ENCODE peak calls at places on chromosomes 7 and 10, in six cellular contexts. One of them, this sample, is unnamed.

GRCh38 chr10:100637785-100638184 is 102.0 kb downstream of the HIF1AN start:
- DNase-seq in H1: peak; percentile 87
- DNase-seq in HCT116: peak; percentile 56
- DNase-seq in K562: peak; percentile 58
- DNase-seq in HepG2: peak; percentile 35
- DNase-seq in GM12878: no peak
- DNase-seq in this sample: peak; percentile 55

GRCh38 chr10:97718659-97719142 is 5.2 kb downstream of the MARVELD1 start:
- DNase-seq in HepG2: peak; percentile 61
- DNase-seq in GM12878: no peak
- DNase-seq in HCT116: peak; percentile 75
- DNase-seq in K562: no peak
- DNase-seq in H1: no peak
- DNase-seq in this sample: no peak

GRCh38 chr7:80087768-80088170 is 46.9 kb upstream of the GNAI1 start:
- DNase-seq in K562: no peak
- DNase-seq in HCT116: no peak
- DNase-seq in HepG2: no peak
- DNase-seq in H1: no peak
- DNase-seq in GM12878: no peak
- DNase-seq in this sample: no peak

GRCh38 chr7:101702362-101702850 is 73.3 kb upstream of the MYL10 start:
- DNase-seq in H1: no peak
- DNase-seq in HCT116: peak; percentile 23
- DNase-seq in K562: no peak
- DNase-seq in GM12878: no peak
- DNase-seq in HepG2: peak; percentile 56
- DNase-seq in this sample: peak; percentile 46

GRCh38 chr10:103428989-103429643 is 23.1 kb downstream of the CALHM2 start:
- DNase-seq in HepG2: no peak
- DNase-seq in GM12878: no peak
- DNase-seq in H1: no peak
- DNase-seq in K562: no peak
- DNase-seq in HCT116: no peak
- DNase-seq in this sample: no peak

GRCh38 chr10:70602665-70603438 is at the start of gene PRF1:
- DNase-seq in HepG2: peak; percentile 12
- DNase-seq in GM12878: no peak
- DNase-seq in HCT116: no peak
- DNase-seq in H1: peak; percentile 44
- DNase-seq in K562: peak; percentile 60
- DNase-seq in this sample: no peak

GRCh38 chr7:98051118-98051744 is 55.4 kb upstream of the LMTK2 start:
- DNase-seq in GM12878: no peak
- DNase-seq in HepG2: peak; percentile 10
- DNase-seq in H1: peak; percentile 97
- DNase-seq in HCT116: peak; percentile 58
- DNase-seq in K562: peak; percentile 93
- DNase-seq in this sample: peak; percentile 47

GRCh38 chr7:11505471-11505870 is 326.5 kb downstream of the THSD7A start:
- DNase-seq in H1: no peak
- DNase-seq in HCT116: no peak
- DNase-seq in HepG2: no peak
- DNase-seq in GM12878: no peak
- DNase-seq in K562: no peak
- DNase-seq in this sample: no peak

GRCh38 chr7:142231716-142232115 is 26.1 kb downstream of the PRSS58 start:
- DNase-seq in HepG2: peak; percentile 20
- DNase-seq in GM12878: no peak
- DNase-seq in H1: peak; percentile 69
- DNase-seq in HCT116: peak; percentile 46
- DNase-seq in K562: peak; percentile 31
- DNase-seq in this sample: peak; percentile 28

GRCh38 chr7:121000091-121000983 is 11.8 kb downstream of the CPED1 start:
- DNase-seq in K562: peak; percentile 58
- DNase-seq in HepG2: no peak
- DNase-seq in HCT116: no peak
- DNase-seq in H1: no peak
- DNase-seq in GM12878: no peak
- DNase-seq in this sample: no peak

GRCh38 chr10:133326745-133327650 is 9.7 kb downstream of the CALY start:
- DNase-seq in HepG2: no peak
- DNase-seq in HCT116: no peak
- DNase-seq in H1: no peak
- DNase-seq in GM12878: no peak
- DNase-seq in K562: no peak
- DNase-seq in this sample: no peak

GRCh38 chr7:130302649-130303048 is 9.7 kb downstream of the CPA4 start:
- DNase-seq in HepG2: no peak
- DNase-seq in HCT116: no peak
- DNase-seq in GM12878: no peak
- DNase-seq in H1: no peak
- DNase-seq in K562: no peak
- DNase-seq in this sample: no peak

GRCh38 chr10:102503264-102504178 is at the start of gene SUFU:
- DNase-seq in K562: peak; percentile 96
- DNase-seq in HCT116: peak; percentile 100
- DNase-seq in GM12878: peak; percentile 93
- DNase-seq in HepG2: peak; percentile 98
- DNase-seq in H1: peak; percentile 99
- DNase-seq in this sample: peak; percentile 98

GRCh38 chr7:44609829-44610228 is 3.4 kb downstream of the OGDH start:
- DNase-seq in GM12878: no peak
- DNase-seq in H1: no peak
- DNase-seq in HepG2: no peak
- DNase-seq in HCT116: no peak
- DNase-seq in K562: no peak
- DNase-seq in this sample: no peak

GRCh38 chr10:48324580-48324979 is 18.1 kb downstream of the MAPK8 start:
- DNase-seq in H1: no peak
- DNase-seq in HCT116: no peak
- DNase-seq in HepG2: no peak
- DNase-seq in GM12878: no peak
- DNase-seq in K562: no peak
- DNase-seq in this sample: no peak

GRCh38 chr10:125154529-125154928 is 5.8 kb downstream of the CTBP2 start:
- DNase-seq in HCT116: no peak
- DNase-seq in HepG2: no peak
- DNase-seq in H1: no peak
- DNase-seq in K562: no peak
- DNase-seq in GM12878: no peak
- DNase-seq in this sample: no peak

GRCh38 chr7:33346055-33346454 is 216.7 kb downstream of the BBS9 start:
- DNase-seq in K562: no peak
- DNase-seq in H1: no peak
- DNase-seq in HCT116: no peak
- DNase-seq in HepG2: no peak
- DNase-seq in GM12878: no peak
- DNase-seq in this sample: no peak

GRCh38 chr7:78095549-78095948 is 297.0 kb downstream of the PHTF2 start:
- DNase-seq in H1: no peak
- DNase-seq in GM12878: no peak
- DNase-seq in K562: no peak
- DNase-seq in HepG2: no peak
- DNase-seq in HCT116: no peak
- DNase-seq in this sample: no peak

GRCh38 chr7:18354686-18355085 is 140.9 kb upstream of the HDAC9 start:
- DNase-seq in GM12878: no peak
- DNase-seq in K562: no peak
- DNase-seq in H1: no peak
- DNase-seq in HepG2: no peak
- DNase-seq in HCT116: no peak
- DNase-seq in this sample: no peak

GRCh38 chr10:82176571-82176970 is 301.6 kb downstream of the NRG3 start:
- DNase-seq in HepG2: no peak
- DNase-seq in K562: no peak
- DNase-seq in HCT116: no peak
- DNase-seq in H1: no peak
- DNase-seq in GM12878: no peak
- DNase-seq in this sample: no peak

GRCh38 chr10:109067051-109067450 is 856.3 kb downstream of the XPNPEP1 start:
- DNase-seq in H1: no peak
- DNase-seq in K562: no peak
- DNase-seq in GM12878: no peak
- DNase-seq in HepG2: no peak
- DNase-seq in HCT116: no peak
- DNase-seq in this sample: no peak

GRCh38 chr10:103759100-103759781 is 96.1 kb downstream of the SH3PXD2A start:
- DNase-seq in H1: no peak
- DNase-seq in HCT116: no peak
- DNase-seq in HepG2: peak; percentile 80
- DNase-seq in GM12878: no peak
- DNase-seq in K562: no peak
- DNase-seq in this sample: no peak

GRCh38 chr7:44735403-44736165 is 13.1 kb upstream of the ZMIZ2 start:
- DNase-seq in H1: no peak
- DNase-seq in K562: no peak
- DNase-seq in HCT116: peak; percentile 93
- DNase-seq in GM12878: peak; percentile 78
- DNase-seq in HepG2: peak; percentile 30
- DNase-seq in this sample: no peak

GRCh38 chr10:44581996-44582395 is 197.1 kb upstream of the CXCL12 start:
- DNase-seq in GM12878: no peak
- DNase-seq in K562: no peak
- DNase-seq in HCT116: no peak
- DNase-seq in HepG2: no peak
- DNase-seq in H1: no peak
- DNase-seq in this sample: no peak

GRCh38 chr10:23253780-23254179 is 61.7 kb downstream of the PTF1A start:
- DNase-seq in HCT116: no peak
- DNase-seq in HepG2: peak; percentile 79
- DNase-seq in GM12878: no peak
- DNase-seq in K562: no peak
- DNase-seq in H1: no peak
- DNase-seq in this sample: no peak

GRCh38 chr10:128489324-128490247 is 363.4 kb upstream of the MKI67 start:
- DNase-seq in GM12878: no peak
- DNase-seq in HCT116: no peak
- DNase-seq in HepG2: no peak
- DNase-seq in H1: no peak
- DNase-seq in K562: no peak
- DNase-seq in this sample: no peak

GRCh38 chr10:128491686-128492085 is 365.5 kb upstream of the MKI67 start:
- DNase-seq in GM12878: no peak
- DNase-seq in HCT116: no peak
- DNase-seq in K562: no peak
- DNase-seq in H1: no peak
- DNase-seq in HepG2: no peak
- DNase-seq in this sample: no peak

GRCh38 chr10:128485701-128486235 is 359.5 kb upstream of the MKI67 start:
- DNase-seq in HCT116: no peak
- DNase-seq in H1: no peak
- DNase-seq in GM12878: no peak
- DNase-seq in HepG2: no peak
- DNase-seq in K562: no peak
- DNase-seq in this sample: no peak

GRCh38 chr10:128484041-128484440 is 357.8 kb upstream of the MKI67 start:
- DNase-seq in GM12878: no peak
- DNase-seq in K562: no peak
- DNase-seq in HCT116: no peak
- DNase-seq in H1: no peak
- DNase-seq in HepG2: no peak
- DNase-seq in this sample: no peak

GRCh38 chr10:128487517-128487916 is 361.3 kb upstream of the MKI67 start:
- DNase-seq in K562: no peak
- DNase-seq in H1: no peak
- DNase-seq in HCT116: no peak
- DNase-seq in HepG2: no peak
- DNase-seq in GM12878: no peak
- DNase-seq in this sample: no peak
- TF ChIP-seq ZNF274 in K562: no peak
- TF ChIP-seq ZNF274 in H1: no peak
- TF ChIP-seq ZNF274 in HCT116: no peak
- TF ChIP-seq ZNF274 in HepG2: no peak
- TF ChIP-seq ZNF274 in GM12878: no peak
- TF ChIP-seq ZNF274 in this sample: no peak

DNA sequence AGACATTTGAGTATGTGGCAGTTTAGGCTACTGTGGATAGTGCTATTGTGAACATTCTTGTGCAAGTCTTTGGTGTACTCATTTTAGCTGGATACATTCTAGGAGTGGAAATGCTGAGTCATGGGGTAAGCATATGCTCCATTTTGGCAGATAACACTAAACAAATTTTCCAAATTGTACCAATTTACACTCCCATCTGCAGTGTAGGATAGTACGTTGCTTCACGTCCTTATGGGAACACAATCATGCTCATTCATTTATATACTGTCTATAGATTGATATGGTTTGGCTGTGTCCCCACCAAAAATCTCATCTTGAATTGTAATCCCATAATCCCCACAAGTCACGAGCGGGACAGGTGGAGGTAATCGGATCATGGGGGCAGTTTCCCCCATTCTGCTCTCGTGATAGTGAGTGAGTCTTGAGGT is 25.7 kb downstream of the RNF216 start:
- DNase-seq in HCT116: no peak
- DNase-seq in K562: peak; percentile 47
- DNase-seq in HepG2: no peak
- DNase-seq in H1: no peak
- DNase-seq in GM12878: no peak
- DNase-seq in this sample: no peak
- TF ChIP-seq ZNF274 in HCT116: no peak
- TF ChIP-seq ZNF274 in K562: no peak
- TF ChIP-seq ZNF274 in HepG2: no peak
- TF ChIP-seq ZNF274 in H1: no peak
- TF ChIP-seq ZNF274 in GM12878: no peak
- TF ChIP-seq ZNF274 in this sample: no peak

GRCh38 chr10:7717767-7718166 is 14.7 kb downstream of the ITIH2 start:
- DNase-seq in K562: no peak
- DNase-seq in HepG2: no peak
- DNase-seq in GM12878: no peak
- DNase-seq in HCT116: no peak
- DNase-seq in H1: no peak
- DNase-seq in this sample: no peak

GRCh38 chr10:7718685-7719084 is 15.6 kb downstream of the ITIH2 start:
- DNase-seq in HepG2: no peak
- DNase-seq in GM12878: no peak
- DNase-seq in HCT116: no peak
- DNase-seq in K562: no peak
- DNase-seq in H1: no peak
- DNase-seq in this sample: no peak

GRCh38 chr10:7722927-7723529 is 19.9 kb downstream of the ITIH2 start:
- DNase-seq in HCT116: no peak
- DNase-seq in HepG2: no peak
- DNase-seq in GM12878: no peak
- DNase-seq in K562: no peak
- DNase-seq in H1: no peak
- DNase-seq in this sample: no peak

GRCh38 chr10:7715515-7715914 is 12.4 kb downstream of the ITIH2 start:
- DNase-seq in HepG2: no peak
- DNase-seq in HCT116: no peak
- DNase-seq in H1: no peak
- DNase-seq in GM12878: no peak
- DNase-seq in K562: no peak
- DNase-seq in this sample: no peak

GRCh38 chr10:7720478-7720877 is 17.4 kb downstream of the ITIH2 start:
- DNase-seq in HepG2: no peak
- DNase-seq in H1: no peak
- DNase-seq in K562: no peak
- DNase-seq in GM12878: no peak
- DNase-seq in HCT116: no peak
- DNase-seq in this sample: no peak
- TF ChIP-seq ZNF274 in HepG2: no peak
- TF ChIP-seq ZNF274 in H1: no peak
- TF ChIP-seq ZNF274 in K562: no peak
- TF ChIP-seq ZNF274 in GM12878: no peak
- TF ChIP-seq ZNF274 in HCT116: no peak
- TF ChIP-seq ZNF274 in this sample: no peak

GRCh38 chr10:11602357-11602756 is 9.1 kb downstream of the USP6NL start:
- DNase-seq in HCT116: no peak
- DNase-seq in H1: no peak
- DNase-seq in GM12878: peak; percentile 62
- DNase-seq in K562: no peak
- DNase-seq in HepG2: no peak
- DNase-seq in this sample: no peak
- TF ChIP-seq ZNF274 in HCT116: no peak
- TF ChIP-seq ZNF274 in H1: no peak
- TF ChIP-seq ZNF274 in GM12878: no peak
- TF ChIP-seq ZNF274 in K562: no peak
- TF ChIP-seq ZNF274 in HepG2: no peak
- TF ChIP-seq ZNF274 in this sample: no peak